ENCODE peak calls at places on chromosomes 6 and 20, in four cellular contexts. One of them, this sample, is unnamed. For H3K36me3, the result is how much of the 10 kb centered on the place peaks cover.

GRCh38 chr6:34982424-34982852 is 93.4 kb downstream of the ANKS1A start:
- DNase-seq in body of pancreas: peak
- DNase-seq in CD8-positive, alpha-beta T cell: no peak
- DNase-seq in psoas muscle: no peak
- DNase-seq in this sample: no peak

GRCh38 chr6:50249493-50249892 is 199.8 kb upstream of the DEFB112 start:
- DNase-seq in body of pancreas: no peak
- DNase-seq in CD8-positive, alpha-beta T cell: no peak
- DNase-seq in psoas muscle: no peak
- DNase-seq in this sample: no peak

GRCh38 chr6:166253277-166254229 is 54.6 kb downstream of the PRR18 start:
- DNase-seq in body of pancreas: peak
- DNase-seq in CD8-positive, alpha-beta T cell: peak
- DNase-seq in psoas muscle: peak
- DNase-seq in this sample: no peak

GRCh38 chr6:111541720-111542065 is 58.7 kb upstream of the REV3L start:
- DNase-seq in body of pancreas: no peak
- DNase-seq in CD8-positive, alpha-beta T cell: no peak
- DNase-seq in psoas muscle: no peak
- DNase-seq in this sample: no peak

GRCh38 chr6:113149511-113149910 is 707.6 kb upstream of the MARCKS start:
- DNase-seq in body of pancreas: no peak
- DNase-seq in CD8-positive, alpha-beta T cell: no peak
- DNase-seq in psoas muscle: no peak
- DNase-seq in this sample: no peak

GRCh38 chr6:89582669-89583325 is 55.8 kb downstream of the LYRM2 start:
- DNase-seq in body of pancreas: no peak
- DNase-seq in CD8-positive, alpha-beta T cell: no peak
- DNase-seq in psoas muscle: no peak
- DNase-seq in this sample: no peak

GRCh38 chr6:20403766-20404640 is 2.3 kb downstream of the E2F3 start:
- DNase-seq in body of pancreas: peak
- DNase-seq in CD8-positive, alpha-beta T cell: peak
- DNase-seq in psoas muscle: no peak
- DNase-seq in this sample: no peak

GRCh38 chr6:52573295-52573694 is 3.6 kb downstream of the TRAM2 start:
- DNase-seq in body of pancreas: no peak
- DNase-seq in CD8-positive, alpha-beta T cell: no peak
- DNase-seq in psoas muscle: no peak
- DNase-seq in this sample: no peak

GRCh38 chr6:131182991-131183425 is 47.7 kb downstream of the AKAP7 start:
- DNase-seq in body of pancreas: peak
- DNase-seq in CD8-positive, alpha-beta T cell: peak
- DNase-seq in psoas muscle: no peak
- DNase-seq in this sample: no peak

GRCh38 chr6:132130530-132131298 is 179.5 kb upstream of the CCN2 start:
- DNase-seq in body of pancreas: peak
- DNase-seq in CD8-positive, alpha-beta T cell: no peak
- DNase-seq in psoas muscle: peak
- DNase-seq in this sample: peak

GRCh38 chr20:45972500-45973183 is 639 bp upstream of the ZNF335 start:
- DNase-seq in body of pancreas: no peak
- DNase-seq in CD8-positive, alpha-beta T cell: no peak
- DNase-seq in psoas muscle: peak
- DNase-seq in this sample: no peak

GRCh38 chr6:29647927-29648642 is 8.8 kb upstream of the MOG start:
- DNase-seq in body of pancreas: peak
- DNase-seq in CD8-positive, alpha-beta T cell: no peak
- DNase-seq in psoas muscle: no peak
- DNase-seq in this sample: no peak

GRCh38 chr6:169935348-169935718 is 183.9 kb downstream of the ERMARD start:
- DNase-seq in body of pancreas: no peak
- DNase-seq in CD8-positive, alpha-beta T cell: no peak
- DNase-seq in psoas muscle: no peak
- DNase-seq in this sample: no peak

GRCh38 chr20:43827940-43828562 is 86.6 kb upstream of the TOX2 start:
- DNase-seq in body of pancreas: no peak
- DNase-seq in CD8-positive, alpha-beta T cell: no peak
- DNase-seq in psoas muscle: no peak
- DNase-seq in this sample: no peak

GRCh38 chr20:62739581-62740285 is 31.1 kb downstream of the NTSR1 start:
- DNase-seq in body of pancreas: no peak
- DNase-seq in CD8-positive, alpha-beta T cell: peak
- DNase-seq in psoas muscle: peak
- DNase-seq in this sample: no peak

GRCh38 chr20:54062812-54063280 is 7.5 kb downstream of the BCAS1 start:
- DNase-seq in body of pancreas: no peak
- DNase-seq in CD8-positive, alpha-beta T cell: no peak
- DNase-seq in psoas muscle: no peak
- DNase-seq in this sample: no peak

GRCh38 chr20:49846206-49846807 is 33.7 kb downstream of the SLC9A8 start:
- DNase-seq in body of pancreas: peak
- DNase-seq in CD8-positive, alpha-beta T cell: no peak
- DNase-seq in psoas muscle: no peak
- DNase-seq in this sample: no peak

GRCh38 chr20:49843770-49844169 is 31.1 kb downstream of the SLC9A8 start:
- DNase-seq in body of pancreas: no peak
- DNase-seq in CD8-positive, alpha-beta T cell: no peak
- DNase-seq in psoas muscle: no peak
- DNase-seq in this sample: no peak

GRCh38 chr20:49838546-49838945 is 25.9 kb downstream of the SLC9A8 start:
- DNase-seq in body of pancreas: no peak
- DNase-seq in CD8-positive, alpha-beta T cell: no peak
- DNase-seq in psoas muscle: no peak
- DNase-seq in this sample: no peak

GRCh38 chr20:49843139-49843538 is 30.5 kb downstream of the SLC9A8 start:
- DNase-seq in body of pancreas: no peak
- DNase-seq in CD8-positive, alpha-beta T cell: no peak
- DNase-seq in psoas muscle: no peak
- DNase-seq in this sample: no peak
- H3K27ac ChIP-seq in body of pancreas: no peak
- H3K27ac ChIP-seq in CD8-positive, alpha-beta T cell: no peak
- H3K27ac ChIP-seq in psoas muscle: no peak
- H3K27ac ChIP-seq in this sample: no peak

DNA sequence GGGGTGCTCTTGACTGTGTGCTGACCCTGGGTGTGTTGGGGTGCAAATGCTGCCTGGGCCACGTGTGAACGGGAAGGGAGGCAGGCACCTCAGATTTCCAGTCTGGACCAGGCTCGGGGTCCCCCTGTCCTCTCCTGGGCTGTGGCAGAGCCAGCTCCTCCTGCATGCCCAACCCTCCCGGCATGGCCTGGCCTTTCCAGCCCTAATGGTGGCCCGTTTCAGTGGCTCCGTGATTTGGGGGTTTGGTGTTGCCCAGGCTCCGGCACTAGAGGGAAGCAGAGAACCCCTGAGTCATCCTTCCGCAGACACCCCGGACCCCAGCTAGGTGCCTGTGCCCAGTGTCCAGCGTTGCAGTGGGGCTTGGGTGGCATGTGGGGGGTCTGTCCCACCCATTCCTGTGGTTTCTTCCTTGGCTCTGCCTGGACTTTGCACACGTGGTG is 9.1 kb downstream of the RBM38 start:
- DNase-seq in body of pancreas: no peak
- DNase-seq in CD8-positive, alpha-beta T cell: no peak
- DNase-seq in psoas muscle: peak
- DNase-seq in this sample: peak
- TF ChIP-seq CTCF in body of pancreas: no peak
- TF ChIP-seq CTCF in CD8-positive, alpha-beta T cell: no peak
- TF ChIP-seq CTCF in psoas muscle: no peak
- TF ChIP-seq CTCF in this sample: peak

DNA sequence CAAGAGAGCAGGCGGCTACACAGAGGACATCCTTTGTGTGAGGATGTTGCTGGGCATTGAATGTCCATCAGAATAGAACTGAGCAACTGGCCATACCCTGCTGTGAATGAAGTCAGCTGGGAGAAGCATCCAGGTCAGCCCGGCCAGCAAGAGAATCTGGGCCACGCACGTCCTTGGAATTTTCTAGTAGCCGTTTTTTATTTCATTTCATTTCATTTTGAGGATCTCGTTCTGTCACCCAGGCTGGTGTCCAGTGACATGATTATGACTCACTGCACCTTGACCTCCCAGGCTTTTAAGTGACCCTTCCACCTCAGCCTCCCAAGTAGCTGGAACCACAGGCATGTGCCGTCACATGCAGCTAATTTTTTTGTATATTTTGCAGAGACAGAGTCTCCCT is 97.9 kb downstream of the SSR1 start:
- DNase-seq in body of pancreas: no peak
- DNase-seq in CD8-positive, alpha-beta T cell: no peak
- DNase-seq in psoas muscle: peak
- DNase-seq in this sample: no peak
- H3K36me3 ChIP-seq in body of pancreas: under half
- H3K36me3 ChIP-seq in CD8-positive, alpha-beta T cell: half or more
- H3K36me3 ChIP-seq in psoas muscle: under half
- H3K36me3 ChIP-seq in this sample: under half

GRCh38 chr6:109374493-109374892 is 7.8 kb downstream of the CD164 start:
- DNase-seq in body of pancreas: no peak
- DNase-seq in CD8-positive, alpha-beta T cell: no peak
- DNase-seq in psoas muscle: no peak
- DNase-seq in this sample: no peak

GRCh38 chr6:109370792-109371191 is 11.5 kb downstream of the CD164 start:
- DNase-seq in body of pancreas: no peak
- DNase-seq in CD8-positive, alpha-beta T cell: no peak
- DNase-seq in psoas muscle: no peak
- DNase-seq in this sample: no peak

GRCh38 chr6:109373333-109373732 is 8.9 kb downstream of the CD164 start:
- DNase-seq in body of pancreas: no peak
- DNase-seq in CD8-positive, alpha-beta T cell: no peak
- DNase-seq in psoas muscle: no peak
- DNase-seq in this sample: no peak

GRCh38 chr6:109372070-109372585 is 10.1 kb downstream of the CD164 start:
- DNase-seq in body of pancreas: no peak
- DNase-seq in CD8-positive, alpha-beta T cell: no peak
- DNase-seq in psoas muscle: no peak
- DNase-seq in this sample: no peak

GRCh38 chr6:109373762-109374161 is 8.5 kb downstream of the CD164 start:
- DNase-seq in body of pancreas: no peak
- DNase-seq in CD8-positive, alpha-beta T cell: no peak
- DNase-seq in psoas muscle: no peak
- DNase-seq in this sample: no peak
- H3K27ac ChIP-seq in body of pancreas: no peak
- H3K27ac ChIP-seq in CD8-positive, alpha-beta T cell: no peak
- H3K27ac ChIP-seq in psoas muscle: peak
- H3K27ac ChIP-seq in this sample: peak

This sample was measured in heart left ventricle.